ENCODE peak calls at places on chromosome 20, in four cellular contexts. I, L, Z and N are unnamed samples.

GRCh38 chr20:61360940-61361339 is 108.9 kb downstream of the CDH4 start:
- DNase-seq in I (no peak), L (no peak), Z (no peak), N (no peak)

GRCh38 chr20:17538517-17539170 is 7.5 kb upstream of the BFSP1 start:
- DNase-seq in I (no peak), L (no peak), Z (no peak), N (no peak)

GRCh38 chr20:571754-572331 is 28.3 kb upstream of the CSNK2A1 start:
- DNase-seq in I (peak; percentile 42), L (no peak), Z (peak; percentile 78), N (peak; percentile 72)

GRCh38 chr20:37347891-37348642 is 2.1 kb downstream of the SRC start:
- DNase-seq in I (no peak), L (no peak), Z (no peak), N (no peak)

GRCh38 chr20:17759449-17759848 is 59.7 kb downstream of the BANF2 start:
- DNase-seq in I (no peak), L (no peak), Z (no peak), N (no peak)

GRCh38 chr20:17620371-17621228 is 50.7 kb downstream of the DSTN start:
- DNase-seq in I (peak; percentile 12), L (no peak), Z (no peak), N (peak; percentile 30)

GRCh38 chr20:54335299-54335698 is 127.4 kb downstream of the PFDN4 start:
- DNase-seq in I (no peak), L (no peak), Z (no peak), N (no peak)

GRCh38 chr20:17911927-17912326 is 56.7 kb downstream of the SNX5 start:
- DNase-seq in I (no peak), L (no peak), Z (no peak), N (no peak)

GRCh38 chr20:57714409-57715267 is 4.8 kb upstream of the PMEPA1 start:
- DNase-seq in I (no peak), L (no peak), Z (no peak), N (no peak)

GRCh38 chr20:18255526-18255925 is 32.8 kb upstream of the ZNF133 start:
- DNase-seq in I (no peak), L (no peak), Z (no peak), N (no peak)

GRCh38 chr20:3414122-3414521 is 6.7 kb upstream of the DNAAF9 start:
- DNase-seq in I (no peak), L (no peak), Z (no peak), N (no peak)

GRCh38 chr20:15902493-15902892 is 670.8 kb downstream of the KIF16B start:
- DNase-seq in I (no peak), L (no peak), Z (no peak), N (peak; percentile 34)

GRCh38 chr20:18805881-18806280 is 7.7 kb upstream of the SCP2D1 start:
- DNase-seq in I (no peak), L (no peak), Z (no peak), N (no peak)

GRCh38 chr20:50824137-50824536 is 29.3 kb downstream of the BCAS4 start:
- DNase-seq in I (no peak), L (no peak), Z (peak; percentile 64), N (no peak)

GRCh38 chr20:44420497-44420896 is 55.2 kb upstream of the TTPAL start:
- DNase-seq in I (no peak), L (no peak), Z (no peak), N (no peak)

GRCh38 chr20:44416082-44416715 is 59.5 kb upstream of the TTPAL start:
- DNase-seq in I (no peak), L (no peak), Z (no peak), N (no peak)

GRCh38 chr20:44418069-44418905 is 57.4 kb upstream of the TTPAL start:
- DNase-seq in I (no peak), L (no peak), Z (no peak), N (no peak)

GRCh38 chr20:44422083-44422482 is 53.6 kb upstream of the TTPAL start:
- DNase-seq in I (no peak), L (no peak), Z (no peak), N (no peak)

GRCh38 chr20:44419131-44419844 is 56.4 kb upstream of the TTPAL start:
- DNase-seq in I (no peak), L (no peak), Z (no peak), N (no peak)
- H3K4me1 ChIP-seq in I (no peaks in the 10 kb centered on the region), L (no peaks in the 10 kb centered on the region), Z (no peaks in the 10 kb centered on the region), N (peaks cover 8% of the 10 kb centered on the region)

GRCh38 chr20:31666258-31667042 is 28.7 kb downstream of the COX4I2 start:
- DNase-seq in I (no peak), L (no peak), Z (peak; percentile 73), N (no peak)
- H3K4me1 ChIP-seq in I (peaks cover 94% of the 10 kb centered on the region), L (no peaks in the 10 kb centered on the region), Z (peaks cover 83% of the 10 kb centered on the region), N (peaks cover 93% of the 10 kb centered on the region)

GRCh38 chr20:38982291-38982690 is 20.1 kb downstream of the DHX35 start:
- DNase-seq in I (no peak), L (no peak), Z (no peak), N (no peak)
- H3K4me1 ChIP-seq in I (peaks cover 18% of the 10 kb centered on the region), L (no peaks in the 10 kb centered on the region), Z (peaks cover 7% of the 10 kb centered on the region), N (peaks cover 15% of the 10 kb centered on the region)

GRCh38 chr20:22827916-22828315 is 207.2 kb upstream of the SSTR4 start:
- DNase-seq in I (no peak), L (no peak), Z (no peak), N (peak; percentile 87)

GRCh38 chr20:22824077-22824476 is 211.0 kb upstream of the SSTR4 start:
- DNase-seq in I (no peak), L (no peak), Z (no peak), N (no peak)

GRCh38 chr20:22825076-22825475 is 210.0 kb upstream of the SSTR4 start:
- DNase-seq in I (no peak), L (no peak), Z (no peak), N (no peak)

GRCh38 chr20:22826306-22827230 is 208.5 kb upstream of the SSTR4 start:
- DNase-seq in I (no peak), L (no peak), Z (no peak), N (no peak)

GRCh38 chr20:22825546-22825945 is 209.6 kb upstream of the SSTR4 start:
- DNase-seq in I (no peak), L (no peak), Z (no peak), N (no peak)
- H3K4me1 ChIP-seq in I (no peaks in the 10 kb centered on the region), L (no peaks in the 10 kb centered on the region), Z (no peaks in the 10 kb centered on the region), N (peaks cover 32% of the 10 kb centered on the region)

GRCh38 chr20:49818810-49819209 is 6.2 kb downstream of the SLC9A8 start:
- DNase-seq in I (no peak), L (no peak), Z (no peak), N (no peak)

GRCh38 chr20:49821850-49822249 is 9.2 kb downstream of the SLC9A8 start:
- DNase-seq in I (no peak), L (no peak), Z (no peak), N (no peak)

GRCh38 chr20:49819702-49820101 is 7.1 kb downstream of the SLC9A8 start:
- DNase-seq in I (no peak), L (no peak), Z (no peak), N (no peak)

GRCh38 chr20:49823152-49823847 is 10.7 kb downstream of the SLC9A8 start:
- DNase-seq in I (no peak), L (no peak), Z (peak; percentile 42), N (no peak)

GRCh38 chr20:49821381-49821780 is 8.8 kb downstream of the SLC9A8 start:
- DNase-seq in I (no peak), L (no peak), Z (no peak), N (no peak)
- H3K4me1 ChIP-seq in I (peaks cover 18% of the 10 kb centered on the region), L (peaks cover 20% of the 10 kb centered on the region), Z (peaks cover 5% of the 10 kb centered on the region), N (no peaks in the 10 kb centered on the region)